ENCODE peak calls at places on chromosomes 5 and 9, in five cellular contexts. One of them, this sample, is unnamed.

GRCh38 chr5:129382921-129383672 is 77.0 kb upstream of the ADAMTS19 start:
- DNase-seq in Karpas-422: no peak
- DNase-seq in endodermal cell: no peak
- DNase-seq in mammary epithelial cell: no peak
- DNase-seq in neuronal stem cell: no peak
- DNase-seq in this sample: no peak

GRCh38 chr5:28215091-28215490 is 1176.7 kb upstream of the CDH9 start:
- DNase-seq in Karpas-422: no peak
- DNase-seq in endodermal cell: no peak
- DNase-seq in mammary epithelial cell: no peak
- DNase-seq in neuronal stem cell: no peak
- DNase-seq in this sample: no peak

GRCh38 chr5:109719978-109720377 is 30.3 kb downstream of the MAN2A1 start:
- DNase-seq in Karpas-422: no peak
- DNase-seq in endodermal cell: no peak
- DNase-seq in mammary epithelial cell: no peak
- DNase-seq in neuronal stem cell: no peak
- DNase-seq in this sample: no peak

GRCh38 chr5:109412981-109413402 is 3.2 kb upstream of the PJA2 start:
- DNase-seq in Karpas-422: no peak
- DNase-seq in endodermal cell: no peak
- DNase-seq in mammary epithelial cell: no peak
- DNase-seq in neuronal stem cell: no peak
- DNase-seq in this sample: no peak

GRCh38 chr5:95620030-95620869 is at the start of gene GPR150:
- DNase-seq in Karpas-422: peak
- DNase-seq in endodermal cell: peak
- DNase-seq in mammary epithelial cell: peak
- DNase-seq in neuronal stem cell: peak
- DNase-seq in this sample: no peak

GRCh38 chr5:90131734-90132133 is 277.8 kb downstream of the CETN3 start:
- DNase-seq in Karpas-422: peak
- DNase-seq in endodermal cell: no peak
- DNase-seq in mammary epithelial cell: no peak
- DNase-seq in neuronal stem cell: no peak
- DNase-seq in this sample: no peak

GRCh38 chr5:167261309-167262100 is 1029.9 kb upstream of the WWC1 start:
- DNase-seq in Karpas-422: peak
- DNase-seq in endodermal cell: peak
- DNase-seq in mammary epithelial cell: peak
- DNase-seq in neuronal stem cell: no peak
- DNase-seq in this sample: no peak

GRCh38 chr5:157113007-157113406 is 4.2 kb upstream of the HAVCR2 start:
- DNase-seq in Karpas-422: no peak
- DNase-seq in endodermal cell: no peak
- DNase-seq in mammary epithelial cell: no peak
- DNase-seq in neuronal stem cell: no peak
- DNase-seq in this sample: no peak

GRCh38 chr5:179797741-179798140 is 4.0 kb downstream of the LTC4S start:
- DNase-seq in Karpas-422: no peak
- DNase-seq in endodermal cell: peak
- DNase-seq in mammary epithelial cell: no peak
- DNase-seq in neuronal stem cell: no peak
- DNase-seq in this sample: no peak

GRCh38 chr5:161696992-161697391 is 11.5 kb downstream of the GABRA6 start:
- DNase-seq in Karpas-422: no peak
- DNase-seq in endodermal cell: no peak
- DNase-seq in mammary epithelial cell: no peak
- DNase-seq in neuronal stem cell: peak
- DNase-seq in this sample: no peak

GRCh38 chr9:88835038-88835466 is 156.2 kb upstream of the S1PR3 start:
- DNase-seq in Karpas-422: no peak
- DNase-seq in endodermal cell: no peak
- DNase-seq in mammary epithelial cell: peak
- DNase-seq in neuronal stem cell: no peak
- DNase-seq in this sample: no peak

GRCh38 chr9:16773116-16773515 is 97.4 kb downstream of the BNC2 start:
- DNase-seq in Karpas-422: no peak
- DNase-seq in endodermal cell: no peak
- DNase-seq in mammary epithelial cell: no peak
- DNase-seq in neuronal stem cell: no peak
- DNase-seq in this sample: no peak

GRCh38 chr5:124823336-124823849 is 77.0 kb upstream of the ZNF608 start:
- DNase-seq in Karpas-422: no peak
- DNase-seq in endodermal cell: no peak
- DNase-seq in mammary epithelial cell: no peak
- DNase-seq in neuronal stem cell: no peak
- DNase-seq in this sample: no peak

GRCh38 chr5:134140530-134141201 is 26.2 kb downstream of the TCF7 start:
- DNase-seq in Karpas-422: peak
- DNase-seq in endodermal cell: peak
- DNase-seq in mammary epithelial cell: peak
- DNase-seq in neuronal stem cell: peak
- DNase-seq in this sample: peak

GRCh38 chr9:94656190-94656589 is 16.9 kb upstream of the FBP1 start:
- DNase-seq in Karpas-422: peak
- DNase-seq in endodermal cell: peak
- DNase-seq in mammary epithelial cell: no peak
- DNase-seq in neuronal stem cell: no peak
- DNase-seq in this sample: no peak

GRCh38 chr5:149878371-149878770 is 66.2 kb downstream of the PDE6A start:
- DNase-seq in Karpas-422: no peak
- DNase-seq in endodermal cell: no peak
- DNase-seq in mammary epithelial cell: no peak
- DNase-seq in neuronal stem cell: no peak
- DNase-seq in this sample: no peak

GRCh38 chr9:108033976-108034964 is 544.7 kb upstream of the KLF4 start:
- DNase-seq in Karpas-422: no peak
- DNase-seq in endodermal cell: no peak
- DNase-seq in mammary epithelial cell: peak
- DNase-seq in neuronal stem cell: no peak
- DNase-seq in this sample: no peak

GRCh38 chr9:75992480-75993206 is 102.2 kb downstream of the PCSK5 start:
- DNase-seq in Karpas-422: no peak
- DNase-seq in endodermal cell: no peak
- DNase-seq in mammary epithelial cell: no peak
- DNase-seq in neuronal stem cell: no peak
- DNase-seq in this sample: no peak

GRCh38 chr9:89617978-89618377 is 13.2 kb downstream of the GADD45G start:
- DNase-seq in Karpas-422: no peak
- DNase-seq in endodermal cell: no peak
- DNase-seq in mammary epithelial cell: no peak
- DNase-seq in neuronal stem cell: no peak
- DNase-seq in this sample: no peak

GRCh38 chr5:112687306-112687705 is 50.4 kb upstream of the APC start:
- DNase-seq in Karpas-422: peak
- DNase-seq in endodermal cell: peak
- DNase-seq in mammary epithelial cell: no peak
- DNase-seq in neuronal stem cell: no peak
- DNase-seq in this sample: no peak

GRCh38 chr5:139271201-139272027 is 22.1 kb upstream of the MATR3 start:
- DNase-seq in Karpas-422: no peak
- DNase-seq in endodermal cell: no peak
- DNase-seq in mammary epithelial cell: peak
- DNase-seq in neuronal stem cell: no peak
- DNase-seq in this sample: no peak

GRCh38 chr9:34318163-34318790 is 10.8 kb downstream of the KIF24 start:
- DNase-seq in Karpas-422: no peak
- DNase-seq in endodermal cell: peak
- DNase-seq in mammary epithelial cell: no peak
- DNase-seq in neuronal stem cell: no peak
- DNase-seq in this sample: no peak

GRCh38 chr5:147713550-147714295 is 68.8 kb downstream of the JAKMIP2 start:
- DNase-seq in Karpas-422: peak
- DNase-seq in endodermal cell: no peak
- DNase-seq in mammary epithelial cell: no peak
- DNase-seq in neuronal stem cell: no peak
- DNase-seq in this sample: no peak

GRCh38 chr9:91148306-91148705 is 213.4 kb downstream of the AUH start:
- DNase-seq in Karpas-422: no peak
- DNase-seq in endodermal cell: no peak
- DNase-seq in mammary epithelial cell: peak
- DNase-seq in neuronal stem cell: no peak
- DNase-seq in this sample: no peak

GRCh38 chr5:165497707-165498106 is 1992.3 kb downstream of the MAT2B start:
- DNase-seq in Karpas-422: peak
- DNase-seq in endodermal cell: peak
- DNase-seq in mammary epithelial cell: peak
- DNase-seq in neuronal stem cell: no peak
- DNase-seq in this sample: no peak

GRCh38 chr9:16337322-16338029 is 533.0 kb downstream of the BNC2 start:
- DNase-seq in Karpas-422: no peak
- DNase-seq in endodermal cell: no peak
- DNase-seq in mammary epithelial cell: peak
- DNase-seq in neuronal stem cell: no peak
- DNase-seq in this sample: peak

GRCh38 chr9:122158202-122158601 is 1.4 kb downstream of the NDUFA8 start:
- DNase-seq in Karpas-422: peak
- DNase-seq in endodermal cell: peak
- DNase-seq in mammary epithelial cell: peak
- DNase-seq in neuronal stem cell: no peak
- DNase-seq in this sample: no peak

GRCh38 chr5:761854-762685 is 22.5 kb downstream of the ZDHHC11B start:
- DNase-seq in Karpas-422: peak
- DNase-seq in endodermal cell: peak
- DNase-seq in mammary epithelial cell: no peak
- DNase-seq in neuronal stem cell: no peak
- DNase-seq in this sample: no peak

GRCh38 chr5:177175336-177175735 is 41.8 kb downstream of the NSD1 start:
- DNase-seq in Karpas-422: no peak
- DNase-seq in endodermal cell: no peak
- DNase-seq in mammary epithelial cell: no peak
- DNase-seq in neuronal stem cell: no peak
- DNase-seq in this sample: no peak

GRCh38 chr5:33556330-33557328 is 115.9 kb downstream of the TARS1 start:
- DNase-seq in Karpas-422: peak
- DNase-seq in endodermal cell: no peak
- DNase-seq in mammary epithelial cell: peak
- DNase-seq in neuronal stem cell: no peak
- DNase-seq in this sample: no peak

GRCh38 chr9:23842531-23843129 is 16.6 kb upstream of the ELAVL2 start:
- DNase-seq in Karpas-422: peak
- DNase-seq in endodermal cell: no peak
- DNase-seq in mammary epithelial cell: no peak
- DNase-seq in neuronal stem cell: no peak
- DNase-seq in this sample: no peak

GRCh38 chr5:171121638-171122037 is 187.4 kb upstream of the TLX3 start:
- DNase-seq in Karpas-422: no peak
- DNase-seq in endodermal cell: no peak
- DNase-seq in mammary epithelial cell: no peak
- DNase-seq in neuronal stem cell: no peak
- DNase-seq in this sample: no peak
- H3K9ac ChIP-seq in Karpas-422: no peak
- H3K9ac ChIP-seq in endodermal cell: no peak
- H3K9ac ChIP-seq in mammary epithelial cell: no peak
- H3K9ac ChIP-seq in neuronal stem cell: no peak
- H3K9ac ChIP-seq in this sample: no peak

DNA sequence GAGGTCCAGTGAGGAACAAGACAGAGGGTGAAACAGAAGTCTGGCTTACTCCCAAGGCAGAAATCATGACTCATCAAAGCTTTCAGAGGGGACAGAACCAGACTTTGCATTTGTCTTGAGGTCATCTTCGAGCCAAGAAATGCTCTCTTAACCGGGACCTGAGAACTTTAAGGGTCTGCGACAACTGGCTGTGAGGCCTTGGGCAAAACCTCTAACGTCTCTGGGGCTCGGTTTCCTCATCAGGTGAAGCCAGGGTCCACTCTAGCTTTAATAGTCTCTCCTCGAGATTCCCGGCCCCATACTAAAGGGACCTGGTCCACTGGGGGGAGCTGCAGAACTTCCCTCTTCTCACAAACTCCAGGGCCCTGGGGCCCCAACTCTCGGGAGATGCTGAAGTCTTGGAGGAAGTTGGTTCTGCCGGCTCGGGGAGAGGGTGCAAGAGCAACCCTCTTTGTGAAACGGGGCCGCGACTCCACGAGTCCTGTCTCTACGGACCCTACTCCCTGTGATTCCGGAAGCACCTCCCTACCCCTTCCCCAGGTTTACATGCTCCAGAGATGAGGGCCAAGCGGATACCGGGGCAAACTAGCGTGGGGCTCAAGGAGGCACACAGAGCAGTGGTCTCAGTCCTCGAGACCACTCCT is 2.6 kb downstream of the GLIS3 start:
- DNase-seq in Karpas-422: peak
- DNase-seq in endodermal cell: peak
- DNase-seq in mammary epithelial cell: peak
- DNase-seq in neuronal stem cell: peak
- DNase-seq in this sample: no peak
- H3K27ac ChIP-seq in Karpas-422: no peak
- H3K27ac ChIP-seq in endodermal cell: no peak
- H3K27ac ChIP-seq in mammary epithelial cell: peak
- H3K27ac ChIP-seq in neuronal stem cell: peak
- H3K27ac ChIP-seq in this sample: peak

DNA sequence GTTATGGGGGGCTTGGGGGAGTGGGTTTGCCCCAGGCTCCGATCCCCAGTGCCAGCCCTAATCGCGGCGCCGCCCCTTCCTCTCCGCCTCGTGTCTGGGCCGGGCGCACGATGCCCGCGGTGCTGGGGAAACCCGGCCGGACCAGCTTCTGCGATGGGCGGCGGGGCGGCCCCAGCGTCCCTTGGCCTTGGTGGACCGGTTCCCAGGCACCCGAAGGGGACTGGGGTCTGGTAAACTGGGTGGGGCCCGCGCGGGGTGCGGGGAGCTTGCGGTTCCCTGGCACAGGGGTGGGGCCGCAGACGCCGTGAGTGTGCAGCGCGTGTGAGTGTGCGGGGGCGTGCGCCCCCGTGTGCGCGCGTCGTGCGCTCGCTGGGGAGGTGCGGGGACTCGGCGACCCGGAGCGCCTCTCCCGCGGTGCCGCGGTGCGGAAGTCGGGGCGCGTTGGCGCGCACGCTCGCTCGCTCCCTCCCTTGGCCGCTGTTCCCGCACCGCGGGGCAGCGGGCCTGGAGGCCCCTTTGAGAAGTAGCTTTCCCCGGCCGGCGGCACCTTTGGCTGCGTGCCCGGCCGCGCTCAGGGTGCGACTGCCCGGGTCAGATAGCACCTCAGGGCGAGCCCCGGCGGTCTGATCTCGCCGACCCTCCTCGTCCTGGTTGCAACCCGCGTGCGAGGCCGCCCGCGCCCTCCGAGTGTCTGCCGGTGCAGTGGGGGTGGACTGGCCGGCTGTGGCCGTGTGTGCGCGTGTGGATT is 568 bp downstream of the MACIR start:
- DNase-seq in Karpas-422: peak
- DNase-seq in endodermal cell: peak
- DNase-seq in mammary epithelial cell: peak
- DNase-seq in neuronal stem cell: peak
- DNase-seq in this sample: no peak
- H3K9ac ChIP-seq in Karpas-422: peak
- H3K9ac ChIP-seq in endodermal cell: peak
- H3K9ac ChIP-seq in mammary epithelial cell: peak
- H3K9ac ChIP-seq in neuronal stem cell: peak
- H3K9ac ChIP-seq in this sample: peak

DNA sequence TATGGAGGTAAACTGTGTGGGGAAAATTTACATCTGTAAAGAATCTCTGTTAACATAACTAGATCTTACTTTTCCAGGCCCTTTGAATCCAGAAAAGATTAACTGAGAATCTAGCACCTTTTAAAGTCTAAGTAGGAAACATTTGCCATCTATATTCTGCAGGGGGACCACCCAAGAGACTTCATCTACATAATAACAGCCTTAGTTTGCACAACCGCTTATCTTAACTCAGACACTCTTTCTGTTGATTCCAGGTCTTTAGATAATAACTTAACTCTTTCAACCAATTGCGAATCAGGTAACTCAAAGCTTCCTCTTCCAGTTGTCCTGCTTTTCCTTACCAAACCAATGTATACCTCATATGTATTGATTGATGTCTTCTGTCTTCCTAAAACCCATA is 53.4 kb downstream of the GDNF start:
- DNase-seq in Karpas-422: no peak
- DNase-seq in endodermal cell: no peak
- DNase-seq in mammary epithelial cell: no peak
- DNase-seq in neuronal stem cell: no peak
- DNase-seq in this sample: no peak
- H3K27ac ChIP-seq in Karpas-422: no peak
- H3K27ac ChIP-seq in endodermal cell: no peak
- H3K27ac ChIP-seq in mammary epithelial cell: no peak
- H3K27ac ChIP-seq in neuronal stem cell: no peak
- H3K27ac ChIP-seq in this sample: no peak